ENCODE peak calls at places on chromosomes 13 and 19, in eight cellular contexts. U is breast epithelium; D is stimulated activated naive CD4-positive, alpha-beta T cell; Q is brain microvascular endothelial cell; Y is AG20443; A is germinal center; C is NCI-H774; N is T-cell. M is an unnamed sample.

GRCh38 chr13:76993021-76993420 is 1.1 kb downstream of the CLN5 start:
- DNase-seq in A (no peak), N (no peak), C (no peak), D (no peak), Y (peak; percentile 33), Q (no peak), U (no peak), M (no peak)

GRCh38 chr13:94987081-94987480 is 274.7 kb upstream of the SOX21 start:
- DNase-seq in A (no peak), D (no peak), Q (no peak), C (no peak), N (no peak), Y (no peak), U (no peak), M (no peak)

GRCh38 chr13:30145709-30146367 is 161.5 kb downstream of the KATNAL1 start:
- DNase-seq in Q (no peak), U (no peak), D (no peak), N (no peak), Y (no peak), A (no peak), C (no peak), M (no peak)

GRCh38 chr13:91468301-91468700 is 69.9 kb downstream of the GPC5 start:
- DNase-seq in D (no peak), Y (no peak), C (no peak), A (no peak), U (no peak), N (no peak), Q (no peak), M (no peak)

GRCh38 chr13:45492538-45492937 is 27.8 kb downstream of the COG3 start:
- DNase-seq in N (no peak), U (no peak), Y (no peak), A (no peak), D (no peak), C (no peak), Q (no peak), M (no peak)

GRCh38 chr13:28631792-28632191 is 27.1 kb upstream of the POMP start:
- DNase-seq in C (no peak), U (no peak), N (no peak), Q (no peak), D (no peak), A (no peak), Y (no peak), M (no peak)

GRCh38 chr13:41708648-41709175 is 251.4 kb downstream of the RGCC start:
- DNase-seq in D (no peak), U (no peak), N (no peak), A (no peak), C (no peak), Y (peak; percentile 24), Q (no peak), M (no peak)

GRCh38 chr19:56109216-56109615 is 11.9 kb downstream of the ZNF787 start:
- DNase-seq in N (no peak), Y (peak; percentile 32), C (no peak), D (no peak), Q (no peak), A (no peak), U (no peak), M (peak; percentile 71)

GRCh38 chr13:41501281-41501680 is 43.9 kb downstream of the RGCC start:
- DNase-seq in A (peak; percentile 20), U (no peak), N (no peak), Q (no peak), D (no peak), C (no peak), Y (no peak), M (no peak)